ENCODE peak calls at places on chromosomes 5 and 9, in eight cellular contexts. C is NCI-H1417; Y is amniotic epithelial cell; I is fibroblast of mammary gland; P is activated CD8-positive, alpha-beta T cell treated with anti-CD3 and anti-CD28 coated beads for 36 hours; G is NCI-H1092; V is naive thymus-derived CD8-positive, alpha-beta T cell; Q is endothelial cell. Z is an unnamed sample.
A peak's percentile ranks its signal among the peaks of the same experiment; 100 is the strongest.

GRCh38 chr5:61313960-61314681 is 17.9 kb upstream of the ZSWIM6 start:
- DNase-seq in I (peak; percentile 87), Y (peak; percentile 88), Q (no peak), V (no peak), G (no peak), P (no peak), C (no peak), Z (no peak)

GRCh38 chr5:9544056-9544455 is 1.8 kb downstream of the SEMA5A start:
- DNase-seq in Y (no peak), V (no peak), Q (no peak), I (peak; percentile 22), P (no peak), G (no peak), C (no peak), Z (no peak)

GRCh38 chr9:114504341-114505186 is 709 bp downstream of the WHRN start:
- DNase-seq in Y (peak; percentile 57), C (peak; percentile 88), G (peak; percentile 34), V (peak; percentile 46), I (peak; percentile 15), Q (peak; percentile 72), P (peak; percentile 54), Z (peak; percentile 87)

GRCh38 chr5:141319202-141319601 is 1.4 kb downstream of the TAF7 start:
- DNase-seq in Q (no peak), P (no peak), V (no peak), G (no peak), I (no peak), C (no peak), Y (no peak), Z (no peak)

GRCh38 chr9:83538172-83538889 is at the start of gene FRMD3:
- DNase-seq in V (no peak), Q (peak; percentile 80), P (peak; percentile 36), Y (peak; percentile 16), G (peak; percentile 80), I (peak; percentile 49), C (peak; percentile 95), Z (peak; percentile 93)

GRCh38 chr5:14326035-14326909 is 183.1 kb downstream of the TRIO start:
- DNase-seq in V (no peak), I (no peak), P (no peak), G (no peak), Y (no peak), C (peak; percentile 69), Q (peak; percentile 10), Z (no peak)

GRCh38 chr5:56737002-56737621 is 78.2 kb upstream of the MAP3K1 start:
- DNase-seq in V (no peak), Y (peak; percentile 96), I (peak; percentile 25), C (no peak), Q (no peak), G (no peak), P (peak; percentile 11), Z (no peak)

GRCh38 chr5:66554211-66554610 is 42.0 kb upstream of the MAST4 start:
- DNase-seq in Q (no peak), Y (peak; percentile 51), I (peak; percentile 24), V (no peak), P (peak; percentile 57), G (no peak), C (no peak), Z (no peak)

GRCh38 chr9:79247021-79247420 is 324.7 kb upstream of the TLE4 start:
- DNase-seq in I (no peak), Y (peak; percentile 29), G (no peak), P (no peak), V (no peak), Q (no peak), C (no peak), Z (no peak)

GRCh38 chr9:17135578-17135904 is 701 bp downstream of the CNTLN start:
- DNase-seq in Y (no peak), C (peak; percentile 74), V (no peak), P (peak; percentile 7), I (peak; percentile 26), G (no peak), Q (no peak), Z (no peak)

GRCh38 chr9:97755618-97756267 is 58.6 kb upstream of the XPA start:
- DNase-seq in Y (no peak), P (no peak), I (no peak), Q (no peak), C (no peak), G (no peak), V (no peak), Z (no peak)

GRCh38 chr9:130237763-130238524 is 27.6 kb upstream of the HMCN2 start:
- DNase-seq in I (no peak), Y (no peak), G (no peak), Q (no peak), V (no peak), C (no peak), P (peak; percentile 26), Z (no peak)

GRCh38 chr9:81754245-81754644 is 64.9 kb upstream of the TLE1 start:
- DNase-seq in Y (no peak), V (no peak), C (no peak), Q (no peak), P (no peak), I (no peak), G (no peak), Z (no peak)

GRCh38 chr5:13992795-13993194 is 48.3 kb upstream of the DNAH5 start:
- DNase-seq in V (no peak), C (no peak), Q (no peak), Y (no peak), P (no peak), G (no peak), I (no peak), Z (no peak)

GRCh38 chr9:74838351-74838750 is 49.4 kb downstream of the TRPM6 start:
- DNase-seq in V (no peak), Y (no peak), P (no peak), C (no peak), G (no peak), Q (no peak), I (no peak), Z (no peak)

GRCh38 chr5:30808996-30809395 is 384.5 kb upstream of the CDH6 start:
- DNase-seq in P (no peak), Y (peak; percentile 21), V (no peak), Q (peak; percentile 9), I (no peak), C (no peak), G (no peak), Z (no peak)

GRCh38 chr5:172028167-172028566 is 21.7 kb upstream of the FBXW11 start:
- DNase-seq in G (no peak), V (no peak), P (no peak), Q (no peak), I (no peak), Y (no peak), C (no peak), Z (no peak)

GRCh38 chr5:169499990-169500389 is 83.6 kb upstream of the SPDL1 start:
- DNase-seq in G (no peak), P (no peak), Q (no peak), I (no peak), V (no peak), Y (no peak), C (no peak), Z (no peak)

GRCh38 chr5:33827885-33828284 is 63.9 kb downstream of the ADAMTS12 start:
- DNase-seq in I (no peak), G (no peak), Q (no peak), C (no peak), V (no peak), P (no peak), Y (peak; percentile 40), Z (no peak)

GRCh38 chr5:167412506-167412905 is 878.9 kb upstream of the WWC1 start:
- DNase-seq in Y (peak; percentile 84), C (no peak), V (no peak), I (peak; percentile 14), Q (no peak), P (no peak), G (no peak), Z (no peak)

GRCh38 chr5:67941750-67942450 is 273.7 kb upstream of the PIK3R1 start:
- DNase-seq in P (no peak), Q (no peak), I (peak; percentile 40), Y (peak; percentile 59), G (no peak), C (no peak), V (no peak), Z (no peak)

GRCh38 chr5:34857161-34857560 is 18.2 kb downstream of the TTC23L start:
- DNase-seq in V (no peak), Y (no peak), P (no peak), G (no peak), C (no peak), I (peak; percentile 44), Q (no peak), Z (no peak)

GRCh38 chr5:55306641-55307382 is 682 bp downstream of the DHX29 start:
- DNase-seq in P (no peak), Q (no peak), V (no peak), G (no peak), Y (peak; percentile 18), I (peak; percentile 14), C (no peak), Z (no peak)

GRCh38 chr9:14895806-14896205 is 14.4 kb downstream of the FREM1 start:
- DNase-seq in Q (no peak), V (no peak), I (peak; percentile 52), C (no peak), G (no peak), Y (peak; percentile 61), P (no peak), Z (no peak)

GRCh38 chr5:135396459-135397055 is 2.5 kb downstream of the MACROH2A1 start:
- DNase-seq in V (no peak), P (no peak), C (no peak), I (no peak), Y (no peak), G (no peak), Q (no peak), Z (no peak)

GRCh38 chr9:88658311-88658822 is 123.4 kb downstream of the NXNL2 start:
- DNase-seq in G (no peak), Y (peak; percentile 29), P (no peak), I (peak; percentile 88), V (no peak), C (no peak), Q (no peak), Z (no peak)

GRCh38 chr5:159825551-159826051 is 90.7 kb upstream of the ADRA1B start:
- DNase-seq in I (peak; percentile 29), V (no peak), Y (peak; percentile 32), C (no peak), Q (no peak), P (no peak), G (no peak), Z (no peak)

GRCh38 chr9:120925535-120926396 is 830 bp downstream of the TRAF1 start:
- DNase-seq in I (peak; percentile 95), G (no peak), Y (peak; percentile 87), P (peak; percentile 94), V (peak; percentile 46), C (no peak), Q (no peak), Z (no peak)

GRCh38 chr9:7976167-7976755 is 176.7 kb upstream of the DMAC1 start:
- DNase-seq in C (no peak), I (no peak), V (peak; percentile 57), G (no peak), Y (no peak), P (peak; percentile 75), Q (no peak), Z (no peak)

GRCh38 chr5:29304555-29304954 is 1888.9 kb upstream of the CDH6 start:
- DNase-seq in Y (no peak), I (no peak), C (no peak), V (no peak), G (no peak), P (no peak), Q (no peak), Z (no peak)

GRCh38 chr9:22954964-22955363 is 508.3 kb downstream of the DMRTA1 start:
- DNase-seq in V (no peak), C (no peak), Y (no peak), Q (no peak), P (no peak), G (no peak), I (no peak), Z (no peak)

GRCh38 chr5:113162770-113163169 is 186.2 kb downstream of the DCP2 start:
- DNase-seq in V (no peak), G (no peak), C (no peak), Q (no peak), I (peak; percentile 79), P (no peak), Y (peak; percentile 91), Z (no peak)

GRCh38 chr5:114544561-114544960 is 182.7 kb downstream of the KCNN2 start:
- DNase-seq in P (no peak), G (no peak), Q (no peak), V (no peak), C (no peak), Y (no peak), I (no peak), Z (no peak)

GRCh38 chr9:13587581-13587980 is 308.1 kb upstream of the MPDZ start:
- DNase-seq in I (no peak), G (no peak), V (no peak), Q (no peak), Y (no peak), P (no peak), C (no peak), Z (peak; percentile 43)